ENCODE peak calls at places on chromosomes 16 and 17, in seven cellular contexts. One of them, this sample, is unnamed.

GRCh38 chr17:62781826-62782225 is 26.3 kb downstream of the MARCHF10 start:
- ATAC-seq in HepG2: no peak
- ATAC-seq in Panc1: no peak
- ATAC-seq in GM12878: no peak
- ATAC-seq in upper lobe of left lung: peak; percentile 47
- ATAC-seq in GM23338: no peak
- ATAC-seq in K562: no peak
- ATAC-seq in this sample: no peak

GRCh38 chr16:13391337-13391736 is 489.9 kb downstream of the SHISA9 start:
- ATAC-seq in HepG2: no peak
- ATAC-seq in GM23338: no peak
- ATAC-seq in GM12878: peak; percentile 61
- ATAC-seq in K562: no peak
- ATAC-seq in upper lobe of left lung: no peak
- ATAC-seq in Panc1: no peak
- ATAC-seq in this sample: no peak

GRCh38 chr17:77308768-77309726 is 168.3 kb downstream of the SEC14L1 start:
- ATAC-seq in GM23338: no peak
- ATAC-seq in K562: peak; percentile 72
- ATAC-seq in Panc1: peak; percentile 22
- ATAC-seq in GM12878: no peak
- ATAC-seq in HepG2: no peak
- ATAC-seq in upper lobe of left lung: no peak
- ATAC-seq in this sample: peak; percentile 40

GRCh38 chr16:8959921-8960787 is 3.6 kb downstream of the USP7 start:
- ATAC-seq in GM12878: peak; percentile 21
- ATAC-seq in GM23338: peak; percentile 21
- ATAC-seq in Panc1: peak; percentile 5
- ATAC-seq in K562: peak; percentile 7
- ATAC-seq in upper lobe of left lung: no peak
- ATAC-seq in HepG2: peak; percentile 82
- ATAC-seq in this sample: no peak

GRCh38 chr17:66655461-66655860 is 179.5 kb upstream of the CACNG5 start:
- ATAC-seq in HepG2: no peak
- ATAC-seq in upper lobe of left lung: no peak
- ATAC-seq in Panc1: no peak
- ATAC-seq in GM12878: no peak
- ATAC-seq in K562: no peak
- ATAC-seq in GM23338: no peak
- ATAC-seq in this sample: no peak

GRCh38 chr16:896261-897199 is 74.3 kb downstream of the LMF1 start:
- ATAC-seq in GM23338: no peak
- ATAC-seq in GM12878: no peak
- ATAC-seq in upper lobe of left lung: no peak
- ATAC-seq in HepG2: no peak
- ATAC-seq in Panc1: no peak
- ATAC-seq in K562: no peak
- ATAC-seq in this sample: no peak

GRCh38 chr16:57299009-57299718 is 14.7 kb upstream of the PLLP start:
- ATAC-seq in K562: peak; percentile 47
- ATAC-seq in GM12878: peak; percentile 52
- ATAC-seq in upper lobe of left lung: peak; percentile 54
- ATAC-seq in GM23338: peak; percentile 14
- ATAC-seq in Panc1: peak; percentile 54
- ATAC-seq in HepG2: peak; percentile 32
- ATAC-seq in this sample: peak; percentile 45

GRCh38 chr16:11372073-11372923 is 27.0 kb downstream of the RMI2 start:
- ATAC-seq in upper lobe of left lung: no peak
- ATAC-seq in K562: peak; percentile 28
- ATAC-seq in GM23338: peak; percentile 26
- ATAC-seq in HepG2: peak; percentile 22
- ATAC-seq in GM12878: no peak
- ATAC-seq in Panc1: no peak
- ATAC-seq in this sample: no peak

GRCh38 chr17:44820631-44821196 is 9.4 kb downstream of the GJC1 start:
- ATAC-seq in GM23338: no peak
- ATAC-seq in GM12878: no peak
- ATAC-seq in K562: no peak
- ATAC-seq in upper lobe of left lung: no peak
- ATAC-seq in Panc1: peak; percentile 91
- ATAC-seq in HepG2: no peak
- ATAC-seq in this sample: peak; percentile 55

GRCh38 chr17:52823155-52823554 is 664.6 kb upstream of the CA10 start:
- ATAC-seq in HepG2: no peak
- ATAC-seq in GM12878: no peak
- ATAC-seq in upper lobe of left lung: no peak
- ATAC-seq in K562: no peak
- ATAC-seq in GM23338: no peak
- ATAC-seq in Panc1: no peak
- ATAC-seq in this sample: no peak

GRCh38 chr17:76079577-76080206 is 710 bp downstream of the ZACN start:
- ATAC-seq in HepG2: peak; percentile 37
- ATAC-seq in Panc1: peak; percentile 23
- ATAC-seq in GM12878: peak; percentile 39
- ATAC-seq in K562: peak; percentile 61
- ATAC-seq in upper lobe of left lung: no peak
- ATAC-seq in GM23338: peak; percentile 16
- ATAC-seq in this sample: no peak

GRCh38 chr17:55540414-55541091 is 29.3 kb upstream of the SMIM36 start:
- ATAC-seq in GM23338: no peak
- ATAC-seq in K562: no peak
- ATAC-seq in HepG2: no peak
- ATAC-seq in GM12878: no peak
- ATAC-seq in upper lobe of left lung: no peak
- ATAC-seq in Panc1: no peak
- ATAC-seq in this sample: no peak

GRCh38 chr17:36553459-36553858 is 8.7 kb downstream of the GGNBP2 start:
- ATAC-seq in GM12878: no peak
- ATAC-seq in HepG2: no peak
- ATAC-seq in Panc1: no peak
- ATAC-seq in GM23338: no peak
- ATAC-seq in K562: no peak
- ATAC-seq in upper lobe of left lung: no peak
- ATAC-seq in this sample: no peak

GRCh38 chr17:64448665-64449512 is at the start of gene MILR1:
- ATAC-seq in GM12878: peak; percentile 96
- ATAC-seq in K562: peak; percentile 97
- ATAC-seq in HepG2: no peak
- ATAC-seq in upper lobe of left lung: peak; percentile 87
- ATAC-seq in Panc1: no peak
- ATAC-seq in GM23338: no peak
- ATAC-seq in this sample: peak; percentile 96

GRCh38 chr16:11666108-11667055 is 1.9 kb upstream of the SNN start:
- ATAC-seq in GM12878: no peak
- ATAC-seq in GM23338: no peak
- ATAC-seq in upper lobe of left lung: no peak
- ATAC-seq in K562: no peak
- ATAC-seq in HepG2: no peak
- ATAC-seq in Panc1: no peak
- ATAC-seq in this sample: no peak

GRCh38 chr17:7634384-7634783 is 4.4 kb downstream of the SHBG start:
- ATAC-seq in GM23338: peak; percentile 61
- ATAC-seq in Panc1: peak; percentile 72
- ATAC-seq in upper lobe of left lung: no peak
- ATAC-seq in GM12878: no peak
- ATAC-seq in HepG2: peak; percentile 17
- ATAC-seq in K562: peak; percentile 88
- ATAC-seq in this sample: peak; percentile 53

GRCh38 chr16:55453909-55454308 is 25.1 kb upstream of the MMP2 start:
- ATAC-seq in K562: no peak
- ATAC-seq in upper lobe of left lung: no peak
- ATAC-seq in GM12878: no peak
- ATAC-seq in HepG2: no peak
- ATAC-seq in Panc1: no peak
- ATAC-seq in GM23338: no peak
- ATAC-seq in this sample: no peak

DNA sequence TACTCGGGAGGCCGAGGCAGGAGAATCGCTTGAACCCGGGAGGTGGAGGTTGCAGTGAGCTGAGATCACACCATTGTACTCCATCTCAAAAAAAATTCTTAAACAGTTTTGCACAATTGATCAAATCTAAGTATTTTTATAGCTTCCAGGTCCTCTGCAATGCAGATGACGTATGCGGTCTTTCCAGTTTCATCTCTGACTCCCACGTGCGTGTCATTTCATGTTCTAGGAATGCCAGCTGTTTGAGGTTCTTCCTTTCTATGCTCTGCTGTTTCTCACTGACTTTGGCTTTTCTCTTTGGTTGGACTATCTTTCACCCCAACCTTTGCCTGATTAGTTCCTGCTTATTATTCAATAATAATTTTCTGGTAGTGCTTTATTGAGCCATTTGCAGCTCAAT is 16.2 kb downstream of the CHP2 start:
- ATAC-seq in Panc1: no peak
- ATAC-seq in HepG2: no peak
- ATAC-seq in K562: no peak
- ATAC-seq in GM12878: no peak
- ATAC-seq in upper lobe of left lung: no peak
- ATAC-seq in GM23338: no peak
- ATAC-seq in this sample: no peak
- TF ChIP-seq POLR2AphosphoS5 in Panc1: no peak
- TF ChIP-seq POLR2AphosphoS5 in HepG2: no peak
- TF ChIP-seq POLR2AphosphoS5 in K562: no peak
- TF ChIP-seq POLR2AphosphoS5 in GM12878: no peak
- TF ChIP-seq POLR2AphosphoS5 in upper lobe of left lung: no peak
- TF ChIP-seq POLR2AphosphoS5 in GM23338: no peak
- TF ChIP-seq POLR2AphosphoS5 in this sample: no peak

GRCh38 chr17:73474370-73474988 is 162.7 kb upstream of the CDC42EP4 start:
- ATAC-seq in K562: peak; percentile 99
- ATAC-seq in upper lobe of left lung: no peak
- ATAC-seq in Panc1: peak; percentile 45
- ATAC-seq in GM23338: no peak
- ATAC-seq in HepG2: no peak
- ATAC-seq in GM12878: no peak
- ATAC-seq in this sample: no peak
- H3K4me3 ChIP-seq in K562: no peak overlapping the region
- H3K4me3 ChIP-seq in upper lobe of left lung: no peak overlapping the region
- H3K4me3 ChIP-seq in Panc1: no peak overlapping the region
- H3K4me3 ChIP-seq in GM23338: no peak overlapping the region
- H3K4me3 ChIP-seq in HepG2: no peak overlapping the region
- H3K4me3 ChIP-seq in GM12878: no peak overlapping the region
- H3K4me3 ChIP-seq in this sample: no peak overlapping the region

GRCh38 chr16:88067530-88068411 is 116.5 kb downstream of the BANP start:
- ATAC-seq in HepG2: no peak
- ATAC-seq in GM23338: no peak
- ATAC-seq in K562: no peak
- ATAC-seq in Panc1: no peak
- ATAC-seq in upper lobe of left lung: no peak
- ATAC-seq in GM12878: no peak
- ATAC-seq in this sample: no peak

GRCh38 chr16:88070341-88070740 is 119.1 kb downstream of the BANP start:
- ATAC-seq in Panc1: no peak
- ATAC-seq in K562: no peak
- ATAC-seq in HepG2: no peak
- ATAC-seq in GM23338: no peak
- ATAC-seq in upper lobe of left lung: no peak
- ATAC-seq in GM12878: no peak
- ATAC-seq in this sample: no peak

GRCh38 chr16:88068476-88069396 is 117.5 kb downstream of the BANP start:
- ATAC-seq in K562: no peak
- ATAC-seq in HepG2: no peak
- ATAC-seq in Panc1: no peak
- ATAC-seq in upper lobe of left lung: no peak
- ATAC-seq in GM23338: peak; percentile 18
- ATAC-seq in GM12878: no peak
- ATAC-seq in this sample: no peak

GRCh38 chr16:88070989-88071625 is 119.9 kb downstream of the BANP start:
- ATAC-seq in K562: no peak
- ATAC-seq in HepG2: no peak
- ATAC-seq in upper lobe of left lung: no peak
- ATAC-seq in GM12878: no peak
- ATAC-seq in Panc1: no peak
- ATAC-seq in GM23338: no peak
- ATAC-seq in this sample: no peak

DNA sequence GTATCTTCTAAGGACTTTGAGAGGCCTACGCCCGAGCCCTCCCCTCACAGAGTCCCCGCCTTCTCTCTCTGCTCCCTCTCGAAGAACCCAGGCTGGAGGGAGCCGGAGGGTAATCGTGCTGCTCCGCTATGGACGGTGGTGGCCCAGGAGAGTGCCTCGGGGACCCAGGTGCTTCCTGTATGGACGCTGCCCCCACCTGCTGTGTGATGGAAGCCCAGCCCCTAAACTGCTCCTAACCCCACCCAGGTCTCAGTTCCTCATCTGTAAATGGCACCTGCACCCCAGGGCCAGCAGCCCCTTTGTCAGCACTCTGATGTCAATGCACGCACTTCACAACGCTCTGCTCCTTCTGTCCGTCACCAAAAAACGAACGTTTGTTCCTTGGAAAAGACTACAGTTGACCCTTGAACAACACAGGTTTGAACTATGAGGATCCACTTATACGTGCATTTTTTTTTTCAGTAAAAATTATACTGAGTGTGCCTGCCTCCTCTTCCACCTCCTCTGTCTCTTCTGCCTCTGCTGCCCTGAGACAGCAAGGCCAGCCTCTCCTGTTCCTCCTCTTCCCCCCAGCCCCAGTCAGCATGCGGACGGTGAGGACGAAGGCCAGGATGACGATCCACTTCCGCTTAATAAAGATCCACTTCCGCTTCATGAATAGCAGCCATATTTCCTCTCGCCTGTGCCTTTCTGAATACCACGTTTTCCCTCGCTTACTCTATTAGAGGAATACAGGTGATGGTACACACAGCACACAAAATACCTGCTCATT is 118.3 kb downstream of the BANP start:
- ATAC-seq in K562: no peak
- ATAC-seq in upper lobe of left lung: no peak
- ATAC-seq in HepG2: no peak
- ATAC-seq in GM12878: peak; percentile 98
- ATAC-seq in GM23338: peak; percentile 11
- ATAC-seq in Panc1: no peak
- ATAC-seq in this sample: no peak
- TF ChIP-seq POLR2AphosphoS5 in K562: no peak
- TF ChIP-seq POLR2AphosphoS5 in upper lobe of left lung: no peak
- TF ChIP-seq POLR2AphosphoS5 in HepG2: no peak
- TF ChIP-seq POLR2AphosphoS5 in GM12878: no peak
- TF ChIP-seq POLR2AphosphoS5 in GM23338: no peak
- TF ChIP-seq POLR2AphosphoS5 in Panc1: no peak
- TF ChIP-seq POLR2AphosphoS5 in this sample: no peak

DNA sequence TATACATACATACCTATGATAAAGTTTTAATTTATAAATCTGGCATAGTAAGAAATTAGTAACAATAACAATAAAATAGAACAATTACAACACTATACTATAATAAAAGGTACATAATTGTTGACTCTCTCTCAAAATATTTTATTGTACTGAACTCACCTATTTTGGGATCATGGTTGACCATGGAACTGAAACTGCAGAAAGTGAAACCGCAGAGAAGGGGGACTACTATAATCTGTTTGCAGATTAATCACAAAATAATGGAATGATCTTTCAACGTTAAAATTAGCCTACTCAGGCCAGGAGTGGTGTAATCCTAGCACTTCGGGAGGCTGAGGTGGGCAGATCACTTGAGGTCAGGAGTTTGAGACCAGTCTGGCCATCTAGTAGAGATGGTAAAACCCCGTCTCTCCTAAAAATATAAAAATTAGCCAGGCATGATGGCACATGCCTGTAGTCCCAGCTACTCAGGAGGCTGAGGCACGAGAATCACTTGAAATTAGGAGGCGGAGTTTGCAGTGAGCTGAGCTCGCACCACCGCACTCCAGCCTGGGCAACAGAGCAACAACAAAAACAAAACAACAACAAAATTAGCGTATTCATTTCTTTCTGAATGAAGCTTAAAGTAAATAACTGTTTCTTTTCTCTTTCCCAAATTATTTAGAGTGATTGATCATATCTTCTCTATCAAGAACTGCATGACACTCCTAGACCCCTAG is 45.7 kb downstream of the IKZF3 start:
- ATAC-seq in GM12878: peak; percentile 59
- ATAC-seq in HepG2: no peak
- ATAC-seq in K562: no peak
- ATAC-seq in GM23338: no peak
- ATAC-seq in upper lobe of left lung: no peak
- ATAC-seq in Panc1: no peak
- ATAC-seq in this sample: no peak
- H3K4me3 ChIP-seq in GM12878: no peak overlapping the region
- H3K4me3 ChIP-seq in HepG2: no peak overlapping the region
- H3K4me3 ChIP-seq in K562: no peak overlapping the region
- H3K4me3 ChIP-seq in GM23338: no peak overlapping the region
- H3K4me3 ChIP-seq in upper lobe of left lung: no peak overlapping the region
- H3K4me3 ChIP-seq in Panc1: no peak overlapping the region
- H3K4me3 ChIP-seq in this sample: no peak overlapping the region

This sample was measured in gastroesophageal sphincter.